ENCODE peak calls at places on chromosome 9, in eight cellular contexts. N is epithelial cell of esophagus, W is BJ, S is neural progenitor cell, D is chondrocyte, I is breast epithelium, H is AG10803, A is GM12865. L is an unnamed sample.

GRCh38 chr9:99748251-99748650 is 73.4 kb upstream of the NR4A3 start:
- DNase-seq in A (no peak), I (no peak), W (no peak), N (peak; percentile 56), D (no peak), H (peak; percentile 45), S (no peak), L (no peak)

GRCh38 chr9:78235296-78235770 is 542 bp upstream of the CEP78 start:
- DNase-seq in I (no peak), H (peak; percentile 49), N (peak; percentile 20), A (no peak), S (peak; percentile 16), D (no peak), W (no peak), L (no peak)

GRCh38 chr9:33139421-33140228 is 27.5 kb downstream of the B4GALT1 start:
- DNase-seq in H (peak; percentile 97), D (no peak), W (peak; percentile 72), I (peak; percentile 39), S (peak; percentile 25), N (no peak), A (no peak), L (peak; percentile 68)

GRCh38 chr9:37944671-37945481 is 40.9 kb upstream of the SLC25A51 start:
- DNase-seq in H (peak; percentile 53), I (no peak), A (no peak), D (no peak), S (peak; percentile 63), N (peak; percentile 44), W (no peak), L (no peak)

GRCh38 chr9:18324928-18325327 is 149.0 kb upstream of the ADAMTSL1 start:
- DNase-seq in N (peak; percentile 35), I (no peak), D (no peak), H (no peak), W (no peak), A (no peak), S (no peak), L (no peak)

GRCh38 chr9:68585034-68585761 is 44.5 kb upstream of the TMEM252 start:
- DNase-seq in A (no peak), S (no peak), N (no peak), D (no peak), H (no peak), I (no peak), W (no peak), L (no peak)

GRCh38 chr9:135673941-135674340 is 10.8 kb downstream of the LCN9 start:
- DNase-seq in D (peak; percentile 59), N (no peak), A (no peak), S (no peak), W (no peak), H (no peak), I (no peak), L (no peak)

GRCh38 chr9:114811969-114812636 is 6.3 kb upstream of the TNFSF15 start:
- DNase-seq in I (no peak), D (no peak), H (no peak), A (no peak), S (no peak), W (no peak), N (no peak), L (no peak)

GRCh38 chr9:117821943-117822342 is 117.7 kb downstream of the TLR4 start:
- DNase-seq in D (no peak), W (no peak), I (no peak), A (no peak), H (no peak), N (no peak), S (no peak), L (no peak)

GRCh38 chr9:135865531-135865930 is 41.8 kb downstream of the CAMSAP1 start:
- DNase-seq in A (no peak), W (no peak), D (no peak), S (no peak), H (no peak), N (no peak), I (no peak), L (no peak)

GRCh38 chr9:125886365-125886764 is 139.2 kb downstream of the PBX3 start:
- DNase-seq in S (no peak), D (no peak), A (no peak), I (no peak), W (no peak), H (no peak), N (no peak), L (no peak)

GRCh38 chr9:108057421-108058136 is 568.0 kb upstream of the KLF4 start:
- DNase-seq in D (no peak), W (peak; percentile 89), A (no peak), I (peak; percentile 42), N (peak; percentile 97), S (no peak), H (peak; percentile 97), L (peak; percentile 69)

GRCh38 chr9:37938121-37938906 is 34.4 kb upstream of the SLC25A51 start:
- DNase-seq in S (peak; percentile 37), N (peak; percentile 83), I (no peak), D (no peak), A (no peak), W (peak; percentile 47), H (peak; percentile 68), L (no peak)

GRCh38 chr9:71812385-71812784 is 44.1 kb upstream of the CEMIP2 start:
- DNase-seq in I (no peak), W (no peak), D (no peak), H (peak; percentile 76), S (peak; percentile 11), N (no peak), A (no peak), L (peak; percentile 11)

GRCh38 chr9:126119731-126120130 is 206.9 kb upstream of the MVB12B start:
- DNase-seq in I (peak; percentile 5), H (no peak), N (no peak), D (no peak), S (no peak), W (no peak), A (no peak), L (no peak)

GRCh38 chr9:76761448-76761847 is 2.8 kb upstream of the PCA3 start:
- DNase-seq in H (peak; percentile 3), N (no peak), A (no peak), W (no peak), I (no peak), S (no peak), D (no peak), L (no peak)
- TF ChIP-seq CTCF in H (peak; percentile 51), N (peak; percentile 27), A (no peak), W (peak; percentile 42), I (no peak), S (peak; percentile 45), D (peak; percentile 83), L (no peak)

DNA sequence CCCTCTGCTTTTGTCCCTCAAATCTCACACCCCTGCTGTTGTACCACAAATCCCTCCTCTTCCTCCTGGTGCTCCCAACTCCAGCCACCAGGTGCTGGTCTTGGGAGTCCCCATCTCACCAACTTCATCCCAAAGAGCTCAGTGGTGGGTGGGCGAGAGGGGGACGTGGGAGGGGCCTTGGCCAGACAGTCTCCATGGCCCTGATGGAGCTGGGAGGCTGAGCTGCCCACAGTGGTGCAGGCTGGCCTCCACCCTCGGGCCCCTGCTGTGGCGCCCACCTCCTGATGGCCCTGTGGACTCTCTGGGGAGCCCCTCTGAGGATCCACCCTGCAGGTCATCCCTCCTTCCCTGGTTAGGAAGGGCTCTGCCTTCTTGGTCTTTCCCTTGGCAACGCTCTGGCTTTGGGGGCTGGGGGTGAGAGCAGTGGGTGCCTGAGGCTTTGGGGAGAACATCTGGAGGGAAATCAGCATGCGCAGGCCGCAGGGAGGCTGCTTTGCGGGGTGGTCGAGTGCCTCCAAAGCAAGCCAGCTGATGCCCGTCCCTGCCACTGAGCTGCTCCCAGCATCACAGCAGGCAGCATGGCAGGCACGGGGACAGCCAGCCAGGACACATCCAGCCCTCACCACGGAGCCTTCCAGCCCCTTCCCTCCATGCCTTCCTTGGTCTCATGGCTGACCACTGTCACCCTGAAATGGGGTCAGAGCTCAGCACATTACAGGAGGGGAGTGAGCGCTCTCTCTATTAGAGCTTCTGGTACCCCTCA is 7.6 kb upstream of the FAM163B start:
- DNase-seq in W (no peak), H (no peak), A (no peak), D (no peak), S (no peak), N (no peak), I (no peak), L (no peak)
- TF ChIP-seq CTCF in W (no peak), H (no peak), A (no peak), D (no peak), S (no peak), N (no peak), I (no peak), L (no peak)

DNA sequence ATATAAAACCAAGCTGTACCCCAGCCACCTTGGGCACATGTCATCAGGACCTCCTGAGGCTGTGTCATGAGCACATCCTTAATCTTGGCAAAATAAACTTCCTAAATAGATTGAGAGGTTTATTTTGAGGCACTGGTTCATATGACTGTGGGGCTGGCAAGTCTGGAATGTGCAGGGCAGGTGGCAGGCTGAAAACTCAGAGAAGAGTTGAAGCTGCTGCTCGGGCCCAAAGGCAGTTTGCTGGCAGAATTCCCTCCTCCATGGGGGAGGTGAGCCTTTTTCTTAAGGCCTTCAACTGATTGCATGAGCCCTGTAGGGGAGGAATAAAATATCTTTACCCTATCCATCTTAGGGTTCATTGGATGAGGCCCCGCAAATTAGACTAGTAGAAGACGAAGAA is 72.2 kb upstream of the CDK20 start:
- DNase-seq in A (no peak), N (no peak), I (no peak), H (no peak), S (no peak), D (no peak), W (no peak), L (no peak)
- TF ChIP-seq CTCF in A (no peak), N (no peak), I (no peak), H (no peak), S (no peak), D (no peak), W (no peak), L (no peak)

GRCh38 chr9:95327239-95327865 is 9.8 kb upstream of the FANCC start:
- DNase-seq in W (no peak), I (no peak), S (no peak), H (no peak), D (no peak), A (no peak), N (no peak), L (no peak)

GRCh38 chr9:95332860-95333259 is 15.4 kb upstream of the FANCC start:
- DNase-seq in D (no peak), W (no peak), S (no peak), H (no peak), N (no peak), I (no peak), A (no peak), L (no peak)

GRCh38 chr9:95336281-95336680 is 18.8 kb upstream of the FANCC start:
- DNase-seq in N (no peak), I (no peak), W (no peak), D (no peak), S (no peak), H (no peak), A (peak; percentile 37), L (no peak)

GRCh38 chr9:95333426-95333825 is 15.9 kb upstream of the FANCC start:
- DNase-seq in H (peak; percentile 52), W (no peak), I (no peak), S (no peak), N (no peak), A (no peak), D (no peak), L (no peak)

DNA sequence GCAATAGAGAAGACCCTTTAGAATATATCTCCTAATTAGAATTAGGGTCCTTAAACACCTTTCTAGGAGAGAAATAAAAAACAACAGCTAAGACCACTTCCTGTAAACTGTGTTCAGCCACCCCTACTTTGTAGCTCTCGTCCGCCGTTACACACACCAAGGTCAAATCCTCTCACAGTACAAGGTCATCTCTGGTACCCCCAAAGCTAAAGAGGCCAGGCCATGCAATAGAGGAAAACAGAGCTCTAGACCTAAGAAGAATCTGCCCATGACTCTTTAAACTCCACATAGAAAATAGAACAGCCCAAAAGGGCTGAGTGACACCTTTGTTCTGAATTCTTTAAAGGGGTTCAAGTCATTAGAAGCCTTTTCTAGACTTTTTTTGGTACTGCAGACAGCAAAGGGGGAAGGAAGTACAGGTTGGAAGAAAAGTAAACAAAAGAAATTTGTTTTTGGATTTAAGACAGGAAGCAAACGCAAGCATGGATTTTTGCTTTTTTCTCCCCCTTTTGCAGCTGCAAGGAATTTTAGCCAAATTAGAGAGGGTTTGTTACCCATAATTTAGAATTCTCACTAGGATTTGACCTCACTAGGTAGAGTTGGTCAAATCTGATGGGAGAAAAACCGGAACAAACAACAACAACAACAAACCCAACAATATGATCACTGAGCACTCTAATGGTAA is 13.4 kb upstream of the FANCC start:
- DNase-seq in I (no peak), H (no peak), D (no peak), S (no peak), N (no peak), A (no peak), W (no peak), L (no peak)
- TF ChIP-seq CTCF in I (no peak), H (no peak), D (no peak), S (no peak), N (no peak), A (no peak), W (no peak), L (no peak)

L was measured in gastrocnemius medialis.